ENCODE peak calls at places on chromosomes 2 and 18, in nine cellular contexts. I is activated CD4-positive, alpha-beta T cell treated with anti-CD3 and anti-CD28 coated beads, Interleukin-2, amount 50 U/mL, for 1 hour; V is stimulated activated CD4-positive, alpha-beta T cell treated with anti-CD3 and anti-CD28 coated beads, Interleukin-4, amount 100 ng/mL, for 4 hours; Y is HFFc6; R is H9; T is NCI-H2081; O is GM23248; Z is Panc1; G is osteocyte. P is an unnamed sample.

GRCh38 chr2:113085542-113085941 is 17.8 kb downstream of the IL1F10 start:
- DNase-seq in G (no peak), T (no peak), O (no peak), Z (no peak), Y (no peak), R (no peak), I (no peak), V (no peak), P (no peak)

GRCh38 chr2:60476206-60476946 is 77.1 kb downstream of the BCL11A start:
- DNase-seq in T (no peak), V (no peak), G (no peak), Z (no peak), O (no peak), R (peak), Y (no peak), I (no peak), P (no peak)

GRCh38 chr2:180742809-180743208 is 237.6 kb upstream of the UBE2E3 start:
- DNase-seq in R (no peak), I (no peak), G (no peak), Z (peak), O (peak), V (no peak), T (no peak), Y (no peak), P (no peak)

GRCh38 chr2:112812318-112813042 is 24.1 kb downstream of the IL1B start:
- DNase-seq in Y (peak), Z (no peak), I (no peak), V (no peak), O (peak), G (no peak), R (no peak), T (no peak), P (no peak)

GRCh38 chr18:76405761-76406356 is 89.2 kb downstream of the ZNF516 start:
- DNase-seq in Z (no peak), V (no peak), Y (no peak), I (peak), T (peak), G (no peak), R (peak), O (peak), P (no peak)

GRCh38 chr2:20012282-20013060 is at the start of gene MATN3:
- DNase-seq in O (peak), Z (no peak), V (no peak), R (peak), I (no peak), Y (no peak), G (no peak), T (no peak), P (no peak)

GRCh38 chr2:129799036-129799958 is 180.2 kb upstream of the RAB6C start:
- DNase-seq in O (no peak), V (no peak), T (no peak), G (peak), Z (no peak), Y (no peak), R (peak), I (no peak), P (no peak)

GRCh38 chr2:149185942-149186490 is 144.4 kb upstream of the LYPD6 start:
- DNase-seq in Y (no peak), T (no peak), G (no peak), O (no peak), V (no peak), I (no peak), Z (no peak), R (no peak), P (no peak)

GRCh38 chr2:160394153-160394552 is 99.5 kb downstream of the RBMS1 start:
- DNase-seq in Y (no peak), T (no peak), Z (no peak), G (no peak), O (no peak), R (no peak), I (no peak), V (no peak), P (no peak)

GRCh38 chr2:26314243-26314642 is 31.7 kb upstream of the SELENOI start:
- DNase-seq in I (no peak), Y (no peak), R (peak), V (no peak), G (no peak), O (no peak), T (no peak), Z (no peak), P (no peak)

GRCh38 chr18:36350839-36351474 is 53.4 kb downstream of the FHOD3 start:
- DNase-seq in V (no peak), O (no peak), Z (no peak), I (no peak), R (no peak), Y (no peak), G (no peak), T (no peak), P (no peak)

GRCh38 chr2:160306985-160307384 is 106.9 kb upstream of the ITGB6 start:
- DNase-seq in R (no peak), T (no peak), V (no peak), Z (no peak), I (no peak), O (peak), G (no peak), Y (peak), P (no peak)

GRCh38 chr2:1081411-1082225 is 131.0 kb downstream of the SNTG2 start:
- DNase-seq in G (no peak), T (no peak), O (peak), I (no peak), Y (no peak), Z (no peak), R (no peak), V (no peak), P (no peak)

GRCh38 chr2:43220982-43221659 is 5.3 kb downstream of the ZFP36L2 start:
- DNase-seq in I (peak), T (no peak), O (peak), V (no peak), Y (peak), R (peak), G (peak), Z (no peak), P (peak)

GRCh38 chr2:136323212-136323611 is 205.3 kb upstream of the CXCR4 start:
- DNase-seq in T (no peak), Y (no peak), O (no peak), V (no peak), R (no peak), Z (no peak), I (no peak), G (no peak), P (no peak)

GRCh38 chr2:68722712-68723111 is 11.9 kb upstream of the ARHGAP25 start:
- DNase-seq in V (no peak), T (no peak), G (no peak), Y (no peak), I (no peak), R (peak), O (peak), Z (no peak), P (no peak)

GRCh38 chr18:1075310-1075709 is 170.6 kb downstream of the ADCYAP1 start:
- DNase-seq in T (peak), O (no peak), G (no peak), I (no peak), V (no peak), Y (no peak), R (no peak), Z (no peak), P (no peak)

GRCh38 chr2:120503206-120503792 is 157.4 kb downstream of the INHBB start:
- DNase-seq in Y (no peak), T (no peak), R (no peak), O (no peak), G (no peak), Z (no peak), I (no peak), V (no peak), P (no peak)

GRCh38 chr2:46831037-46831868 is 84.4 kb downstream of the MCFD2 start:
- DNase-seq in V (no peak), O (peak), T (no peak), G (no peak), I (no peak), Z (no peak), Y (peak), R (no peak), P (no peak)

GRCh38 chr2:73987109-73987947 is 2.6 kb downstream of the TET3 start:
- DNase-seq in O (no peak), Y (no peak), G (no peak), V (no peak), R (no peak), Z (no peak), T (no peak), I (peak), P (no peak)

GRCh38 chr2:60152226-60152833 is 401.1 kb downstream of the BCL11A start:
- DNase-seq in T (peak), G (no peak), Y (peak), R (no peak), V (no peak), I (no peak), Z (peak), O (peak), P (no peak)

GRCh38 chr2:20620696-20621365 is 30.1 kb downstream of the HS1BP3 start:
- DNase-seq in V (no peak), O (no peak), Z (no peak), T (no peak), I (no peak), G (no peak), Y (no peak), R (no peak), P (no peak)

GRCh38 chr2:105769504-105769903 is 24.8 kb downstream of the NCK2 start:
- DNase-seq in Y (no peak), O (no peak), G (no peak), Z (no peak), R (peak), V (no peak), I (no peak), T (no peak), P (no peak)

GRCh38 chr18:6980363-6980762 is 137.2 kb downstream of the LAMA1 start:
- DNase-seq in T (no peak), O (peak), Y (no peak), R (no peak), V (no peak), G (no peak), I (no peak), Z (no peak), P (no peak)

GRCh38 chr2:158407031-158407430 is 49.5 kb downstream of the CCDC148 start:
- DNase-seq in V (no peak), T (no peak), G (no peak), I (no peak), Y (no peak), Z (no peak), R (no peak), O (peak), P (no peak)

GRCh38 chr2:20584637-20585321 is 66.1 kb downstream of the HS1BP3 start:
- DNase-seq in I (no peak), Y (peak), Z (peak), R (peak), T (no peak), G (no peak), V (no peak), O (peak), P (no peak)

GRCh38 chr2:240672076-240672700 is 10.5 kb downstream of the AQP12B start:
- DNase-seq in V (no peak), R (peak), Y (no peak), O (no peak), G (no peak), Z (no peak), I (no peak), T (no peak), P (peak)

GRCh38 chr2:31980674-31981356 is 30.0 kb downstream of the MEMO1 start:
- DNase-seq in G (no peak), O (peak), Y (peak), Z (peak), I (no peak), T (no peak), V (no peak), R (peak), P (no peak)

GRCh38 chr2:232459419-232460035 is 3.6 kb downstream of the ALPI start:
- DNase-seq in Z (no peak), O (no peak), G (no peak), V (no peak), R (peak), T (no peak), Y (no peak), I (no peak), P (no peak)

GRCh38 chr2:100895402-100895801 is 75.5 kb downstream of the NPAS2 start:
- DNase-seq in Y (no peak), Z (no peak), G (no peak), I (no peak), V (no peak), O (no peak), R (no peak), T (no peak), P (no peak)

GRCh38 chr2:200622106-200622505 is 36.3 kb downstream of the AOX1 start:
- DNase-seq in G (no peak), T (no peak), Y (no peak), R (no peak), O (peak), I (no peak), V (no peak), Z (no peak), P (no peak)

GRCh38 chr18:43671431-43671830 is 394.1 kb upstream of the SYT4 start:
- DNase-seq in I (no peak), T (no peak), R (no peak), Z (no peak), G (no peak), O (no peak), Y (no peak), V (no peak), P (no peak)

GRCh38 chr2:190093793-190094192 is 31.3 kb upstream of the MSTN start:
- DNase-seq in O (peak), G (no peak), Z (no peak), R (no peak), T (no peak), I (no peak), V (no peak), Y (no peak), P (no peak)

GRCh38 chr18:34639662-34640061 is 70.4 kb upstream of the DTNA start:
- DNase-seq in R (no peak), O (peak), V (no peak), Y (no peak), Z (no peak), T (no peak), G (no peak), I (no peak), P (no peak)

GRCh38 chr2:7709907-7710306 is 792.7 kb downstream of the RNF144A start:
- DNase-seq in Z (no peak), G (no peak), I (no peak), R (no peak), O (peak), Y (peak), V (no peak), T (no peak), P (no peak)

GRCh38 chr2:175628243-175628642 is 373.8 kb downstream of the LNPK start:
- DNase-seq in I (no peak), T (no peak), R (no peak), Y (no peak), V (no peak), G (no peak), Z (no peak), O (no peak), P (no peak)

GRCh38 chr18:26482567-26482966 is 65.8 kb downstream of the KCTD1 start:
- DNase-seq in R (peak), G (no peak), Z (no peak), V (no peak), T (no peak), O (no peak), I (no peak), Y (no peak), P (peak)

P was measured in right atrium auricular region.